ENCODE peak calls at places on chromosomes 4 and X, in five cellular contexts. G is GM04504, V is NCI-H2029, F is body of pancreas, A is activated T-cell treated with anti-CD3 and anti-CD28 coated beads for 1 hour. Q is an unnamed sample.

GRCh38 chr4:143728171-143728570 is 27.7 kb upstream of the FREM3 start:
- DNase-seq in V (no peak), A (no peak), F (no peak), G (peak; percentile 14), Q (no peak)

GRCh38 chr4:59994118-59994517 is 1206.0 kb upstream of the ADGRL3 start:
- DNase-seq in A (no peak), F (no peak), V (no peak), G (no peak), Q (no peak)

GRCh38 chr4:14857986-14858385 is 144.3 kb upstream of the CPEB2 start:
- DNase-seq in A (no peak), F (no peak), G (no peak), V (no peak), Q (no peak)

GRCh38 chr4:67714955-67715354 is 14.0 kb upstream of the UBA6 start:
- DNase-seq in V (no peak), A (no peak), F (no peak), G (no peak), Q (no peak)

GRCh38 chr4:72112514-72113156 is 80.8 kb downstream of the NPFFR2 start:
- DNase-seq in V (peak; percentile 63), G (peak; percentile 1), A (no peak), F (no peak), Q (no peak)

GRCh38 chrX:46381630-46382029 is 163.6 kb downstream of the ZNF674 start:
- DNase-seq in A (no peak), F (no peak), G (no peak), V (no peak), Q (peak; percentile 12)

GRCh38 chr4:128560754-128561495 is 248.6 kb upstream of the JADE1 start:
- DNase-seq in F (no peak), V (no peak), A (no peak), G (no peak), Q (no peak)

GRCh38 chrX:135185795-135186443 is 14.7 kb upstream of the CT55 start:
- DNase-seq in G (peak; percentile 10), F (peak; percentile 36), A (peak; percentile 2), V (peak; percentile 4), Q (no peak)

GRCh38 chrX:2697741-2698294 is 6.7 kb downstream of the CD99 start:
- DNase-seq in G (no peak), A (no peak), V (no peak), F (no peak), Q (no peak)

GRCh38 chrX:110409925-110410324 is 51.3 kb downstream of the RTL9 start:
- DNase-seq in A (no peak), G (peak; percentile 38), V (no peak), F (no peak), Q (no peak)

GRCh38 chr4:101865501-101866062 is 75.1 kb downstream of the BANK1 start:
- DNase-seq in A (no peak), F (no peak), G (peak; percentile 11), V (no peak), Q (no peak)

GRCh38 chr4:169251291-169252235 is 19.2 kb downstream of the SH3RF1 start:
- DNase-seq in V (no peak), G (no peak), A (no peak), F (no peak), Q (peak; percentile 51)

GRCh38 chr4:103354006-103354405 is 155.9 kb upstream of the CENPE start:
- DNase-seq in F (no peak), A (no peak), V (no peak), G (no peak), Q (no peak)

GRCh38 chr4:106996490-106996889 is 39.6 kb downstream of the DKK2 start:
- DNase-seq in V (no peak), G (no peak), A (no peak), F (no peak), Q (no peak)

GRCh38 chr4:1318488-1319213 is 28.4 kb upstream of the UVSSA start:
- DNase-seq in F (no peak), G (no peak), A (peak; percentile 29), V (no peak), Q (no peak)

GRCh38 chr4:6574747-6575502 is at the start of gene MAN2B2:
- DNase-seq in A (peak; percentile 69), V (peak; percentile 81), F (peak; percentile 91), G (peak; percentile 50), Q (peak; percentile 93)

GRCh38 chr4:6892190-6892908 is 17.3 kb upstream of the TBC1D14 start:
- DNase-seq in V (no peak), F (no peak), G (no peak), A (no peak), Q (peak; percentile 61)

GRCh38 chr4:23038626-23039245 is 346.0 kb downstream of the GBA3 start:
- DNase-seq in A (no peak), G (no peak), V (no peak), F (no peak), Q (no peak)

GRCh38 chrX:127317159-127317558 is 497.6 kb downstream of the PRR32 start:
- DNase-seq in G (no peak), A (no peak), F (no peak), V (no peak), Q (no peak)

GRCh38 chr4:91113130-91113706 is 986.0 kb downstream of the CCSER1 start:
- DNase-seq in A (no peak), V (no peak), F (no peak), G (no peak), Q (no peak)

Q was measured in transverse colon.